ENCODE peak calls at places on chromosomes 4 and X, in seven cellular contexts. A, Q, T, P, X, L and U are unnamed samples.

GRCh38 chr4:71188197-71188625 is 150.6 kb upstream of the SLC4A4 start:
- DNase-seq in A (no peak), Q (no peak), T (peak; percentile 70), P (no peak), X (no peak), L (no peak), U (no peak)

GRCh38 chr4:156779046-156779445 is 192.6 kb downstream of the PDGFC start:
- DNase-seq in A (no peak), Q (no peak), T (no peak), P (no peak), X (no peak), L (no peak), U (no peak)

GRCh38 chrX:70439016-70439415 is 5.6 kb upstream of the DLG3 start:
- DNase-seq in A (no peak), Q (no peak), T (no peak), P (no peak), X (no peak), L (no peak), U (no peak)

GRCh38 chr4:89226665-89227572 is 80.7 kb downstream of the GPRIN3 start:
- DNase-seq in A (peak; percentile 68), Q (peak; percentile 68), T (peak; percentile 95), P (peak; percentile 56), X (peak; percentile 92), L (peak; percentile 83), U (peak; percentile 74)

GRCh38 chr4:112882286-112882685 is 167.2 kb upstream of the ANK2 start:
- DNase-seq in A (no peak), Q (no peak), T (no peak), P (no peak), X (no peak), L (no peak), U (no peak)

GRCh38 chrX:38987135-38987780 is 186.0 kb downstream of the MID1IP1 start:
- DNase-seq in A (peak; percentile 31), Q (no peak), T (no peak), P (no peak), X (no peak), L (no peak), U (no peak)

GRCh38 chr4:186820371-186820990 is 96.8 kb upstream of the FAT1 start:
- DNase-seq in A (no peak), Q (peak; percentile 43), T (no peak), P (peak; percentile 16), X (no peak), L (peak; percentile 61), U (no peak)

GRCh38 chr4:66574145-66574978 is 904.1 kb upstream of the EPHA5 start:
- DNase-seq in A (no peak), Q (no peak), T (peak; percentile 58), P (no peak), X (no peak), L (no peak), U (no peak)

GRCh38 chrX:1500701-1501624 is 36.0 kb downstream of the P2RY8 start:
- DNase-seq in A (no peak), Q (no peak), T (no peak), P (no peak), X (no peak), L (no peak), U (peak; percentile 41)

GRCh38 chr4:37666625-37667071 is 19.5 kb downstream of the RELL1 start:
- DNase-seq in A (no peak), Q (no peak), T (no peak), P (peak; percentile 50), X (no peak), L (no peak), U (no peak)

GRCh38 chr4:39497909-39498723 is 29.1 kb downstream of the UGDH start:
- DNase-seq in A (no peak), Q (no peak), T (no peak), P (no peak), X (no peak), L (no peak), U (no peak)

GRCh38 chr4:130178106-130178505 is 1082.2 kb downstream of the C4orf33 start:
- DNase-seq in A (no peak), Q (no peak), T (no peak), P (no peak), X (no peak), L (no peak), U (no peak)

GRCh38 chr4:182644326-182645050 is 272.7 kb downstream of the DCTD start:
- DNase-seq in A (no peak), Q (no peak), T (no peak), P (no peak), X (no peak), L (no peak), U (no peak)

GRCh38 chrX:39859991-39860861 is 237.5 kb downstream of the BCOR start:
- DNase-seq in A (peak; percentile 80), Q (no peak), T (peak; percentile 93), P (no peak), X (no peak), L (no peak), U (peak; percentile 36)

GRCh38 chr4:149050840-149051239 is 608.6 kb upstream of the NR3C2 start:
- DNase-seq in A (no peak), Q (no peak), T (peak; percentile 68), P (no peak), X (no peak), L (no peak), U (no peak)

GRCh38 chr4:155025762-155026457 is 182.5 kb upstream of the NPY2R start:
- DNase-seq in A (peak; percentile 11), Q (peak; percentile 27), T (peak; percentile 94), P (no peak), X (peak; percentile 77), L (peak; percentile 26), U (peak; percentile 23)

GRCh38 chrX:19303216-19303880 is 40.4 kb upstream of the PDHA1 start:
- DNase-seq in A (no peak), Q (no peak), T (no peak), P (peak; percentile 33), X (no peak), L (no peak), U (no peak)

GRCh38 chr4:71300964-71301363 is 37.9 kb upstream of the SLC4A4 start:
- DNase-seq in A (no peak), Q (no peak), T (no peak), P (no peak), X (peak; percentile 40), L (peak; percentile 29), U (no peak)

GRCh38 chr4:127012549-127012948 is 620.2 kb upstream of the INTU start:
- DNase-seq in A (no peak), Q (no peak), T (no peak), P (no peak), X (no peak), L (no peak), U (no peak)

GRCh38 chr4:127015616-127016015 is 617.1 kb upstream of the INTU start:
- DNase-seq in A (peak; percentile 8), Q (no peak), T (peak; percentile 53), P (no peak), X (no peak), L (no peak), U (no peak)
- H3K4me3 ChIP-seq in A (no peak overlapping the region), Q (no peak overlapping the region), T (no peak overlapping the region), P (no peak overlapping the region), X (no peak overlapping the region), L (no peak overlapping the region), U (no peak overlapping the region)

GRCh38 chrX:111129949-111130348 is 34.0 kb downstream of the PAK3 start:
- DNase-seq in A (no peak), Q (no peak), T (no peak), P (no peak), X (no peak), L (no peak), U (no peak)

GRCh38 chrX:111131572-111131971 is 35.6 kb downstream of the PAK3 start:
- DNase-seq in A (no peak), Q (no peak), T (no peak), P (no peak), X (no peak), L (no peak), U (no peak)

DNA sequence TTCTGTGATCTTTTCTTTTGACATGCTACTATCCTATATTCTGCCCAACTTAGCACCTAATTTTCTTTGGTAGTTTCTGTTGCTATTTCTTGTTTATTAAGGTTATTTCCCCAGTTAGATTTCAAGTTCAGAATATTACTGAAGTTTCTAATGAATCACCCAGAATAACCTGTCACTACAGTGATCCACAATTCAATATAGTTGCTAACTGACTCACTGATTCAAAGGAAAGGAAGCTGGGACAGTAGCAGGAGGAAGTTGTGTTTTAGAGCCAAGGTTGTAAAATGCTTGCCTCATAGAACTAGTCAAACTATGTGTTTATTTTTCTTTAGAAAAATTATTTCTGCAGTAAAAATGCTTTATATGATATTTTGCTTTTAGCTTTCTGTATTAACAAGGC is 37.4 kb downstream of the PAK3 start:
- DNase-seq in A (no peak), Q (no peak), T (no peak), P (no peak), X (no peak), L (no peak), U (no peak)
- H3K27me3 ChIP-seq in A (no peaks in the 10 kb centered on the region), Q (no peaks in the 10 kb centered on the region), T (no peaks in the 10 kb centered on the region), P (no peaks in the 10 kb centered on the region), X (no peaks in the 10 kb centered on the region), L (no peaks in the 10 kb centered on the region), U (no peaks in the 10 kb centered on the region)

DNA sequence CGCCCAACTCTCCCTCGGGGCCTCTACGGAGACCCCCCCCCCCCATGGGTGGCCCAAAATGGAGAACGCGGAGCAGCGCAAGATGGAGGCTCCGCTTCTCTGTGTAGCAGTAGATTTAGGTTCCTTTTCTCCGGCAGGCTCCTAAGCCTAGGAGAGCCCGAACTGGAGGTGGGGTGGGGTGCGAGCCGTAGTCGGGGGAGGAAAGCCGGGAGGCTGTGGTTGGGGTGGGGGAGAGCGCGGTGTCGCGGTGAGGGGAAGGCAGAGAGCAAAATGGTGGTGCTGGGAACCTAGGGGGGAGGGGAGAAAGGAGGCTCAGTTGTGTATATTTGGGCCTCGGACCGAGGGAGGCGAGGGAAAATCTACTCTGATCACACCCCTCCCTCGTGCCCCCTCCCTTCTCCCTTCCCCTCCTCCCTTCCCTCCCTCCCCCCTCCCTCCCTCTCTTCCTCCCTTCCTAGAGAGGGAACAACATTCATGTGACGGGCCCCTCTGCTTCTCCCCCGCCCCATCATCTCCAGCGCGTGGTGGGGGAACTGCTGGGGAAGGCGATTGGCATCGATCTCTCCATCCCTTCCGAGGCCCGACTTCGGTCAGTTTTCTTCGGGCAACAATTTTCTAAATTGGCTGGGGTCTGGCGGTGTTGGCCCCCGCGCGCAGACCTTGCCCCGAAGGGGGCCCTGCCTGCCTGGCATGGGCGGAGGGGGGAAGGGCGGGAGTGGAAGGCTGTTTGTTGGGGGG is at the start of gene STAG2:
- DNase-seq in A (peak; percentile 87), Q (peak; percentile 73), T (peak; percentile 88), P (peak; percentile 69), X (peak; percentile 70), L (peak; percentile 83), U (peak; percentile 61)
- H3K4me3 ChIP-seq in A (peak within 1 kb of the TSS; percentile 42), Q (peak within 1 kb of the TSS; percentile 84), T (peak within 1 kb of the TSS; percentile 95), P (peak within 1 kb of the TSS; percentile 80), X (peak within 1 kb of the TSS; percentile 58), L (peak within 1 kb of the TSS; percentile 77), U (peak within 1 kb of the TSS; percentile 95)

GRCh38 chr4:158818595-158818994 is 49.8 kb downstream of the FNIP2 start:
- DNase-seq in A (no peak), Q (no peak), T (no peak), P (no peak), X (no peak), L (no peak), U (no peak)

GRCh38 chr4:158821228-158822009 is 52.6 kb downstream of the FNIP2 start:
- DNase-seq in A (no peak), Q (no peak), T (no peak), P (no peak), X (no peak), L (no peak), U (no peak)

GRCh38 chr4:158822348-158822747 is 53.5 kb downstream of the FNIP2 start:
- DNase-seq in A (no peak), Q (no peak), T (no peak), P (no peak), X (no peak), L (no peak), U (no peak)

GRCh38 chr4:158817562-158818370 is 48.9 kb downstream of the FNIP2 start:
- DNase-seq in A (peak; percentile 75), Q (no peak), T (no peak), P (no peak), X (no peak), L (no peak), U (peak; percentile 8)

GRCh38 chr4:158819942-158820786 is 51.3 kb downstream of the FNIP2 start:
- DNase-seq in A (no peak), Q (no peak), T (no peak), P (no peak), X (no peak), L (no peak), U (no peak)
- H3K27me3 ChIP-seq in A (no peaks in the 10 kb centered on the region), Q (no peaks in the 10 kb centered on the region), T (no peaks in the 10 kb centered on the region), P (no peaks in the 10 kb centered on the region), X (no peaks in the 10 kb centered on the region), L (no peaks in the 10 kb centered on the region), U (no peaks in the 10 kb centered on the region)